ENCODE peak calls at places on chromosomes 12 and 14, in five cellular contexts. Y, L, C, E and M are unnamed samples.

GRCh38 chr14:91249841-91250616 is 5.5 kb upstream of the GPR68 start:
- DNase-seq in Y (no peak), L (no peak), C (no peak), E (no peak), M (peak; percentile 82)

GRCh38 chr12:26032719-26033241 is 74.3 kb downstream of the RASSF8 start:
- DNase-seq in Y (no peak), L (no peak), C (no peak), E (no peak), M (no peak)

GRCh38 chr12:77133566-77133965 is 68.2 kb upstream of the E2F7 start:
- DNase-seq in Y (no peak), L (no peak), C (no peak), E (no peak), M (peak; percentile 21)

GRCh38 chr12:119659289-119659897 is 8.5 kb upstream of the PRKAB1 start:
- DNase-seq in Y (no peak), L (no peak), C (peak; percentile 10), E (no peak), M (peak; percentile 53)

GRCh38 chr14:104183796-104184195 is 45.4 kb downstream of the KIF26A start:
- DNase-seq in Y (no peak), L (no peak), C (no peak), E (no peak), M (no peak)

GRCh38 chr12:93387780-93388179 is 10.1 kb downstream of the NUDT4 start:
- DNase-seq in Y (no peak), L (no peak), C (no peak), E (no peak), M (no peak)

GRCh38 chr12:24852420-24852819 is 96.5 kb downstream of the BCAT1 start:
- DNase-seq in Y (no peak), L (no peak), C (no peak), E (no peak), M (no peak)

GRCh38 chr12:122836027-122836921 is 1.0 kb downstream of the HIP1R start:
- DNase-seq in Y (no peak), L (no peak), C (no peak), E (no peak), M (peak; percentile 62)